ENCODE peak calls at places on chromosomes 12 and 14, in four cellular contexts. L is stomach, H is GM23338, O is keratinocyte. T is an unnamed sample.
A peak's percentile ranks its signal among the peaks of the same experiment; 100 is the strongest.

GRCh38 chr12:49200882-49201594 is 12.2 kb upstream of the TUBA1A start:
- DNase-seq in L (no peak), H (peak; percentile 72), O (no peak), T (no peak)

GRCh38 chr14:69695664-69696527 is 71.0 kb upstream of the SRSF5 start:
- DNase-seq in L (peak; percentile 52), H (no peak), O (no peak), T (no peak)

GRCh38 chr14:20002319-20002718 is 356 bp downstream of the OR4Q2 start:
- DNase-seq in L (no peak), H (no peak), O (no peak), T (no peak)

GRCh38 chr12:113757223-113758002 is 208.7 kb downstream of the RBM19 start:
- DNase-seq in L (no peak), H (peak; percentile 35), O (no peak), T (no peak)

GRCh38 chr14:68939893-68940613 is 39.0 kb downstream of the ACTN1 start:
- DNase-seq in L (peak; percentile 48), H (peak; percentile 44), O (no peak), T (no peak)

GRCh38 chr14:22262881-22263280 is 326.1 kb downstream of the DAD1 start:
- DNase-seq in L (no peak), H (no peak), O (no peak), T (no peak)

GRCh38 chr14:95256011-95256775 is 63.5 kb downstream of the CLMN start:
- DNase-seq in L (no peak), H (no peak), O (no peak), T (no peak)

GRCh38 chr12:52634266-52635056 is 16.1 kb upstream of the KRT73 start:
- DNase-seq in L (peak; percentile 73), H (no peak), O (no peak), T (no peak)

GRCh38 chr14:100674428-100674827 is 52.3 kb upstream of the DLK1 start:
- DNase-seq in L (no peak), H (no peak), O (no peak), T (no peak)

GRCh38 chr12:90010089-90010488 is 301.5 kb upstream of the ATP2B1 start:
- DNase-seq in L (no peak), H (peak; percentile 13), O (no peak), T (no peak)

GRCh38 chr12:1357171-1357570 is 237.2 kb downstream of the FBXL14 start:
- DNase-seq in L (no peak), H (no peak), O (no peak), T (no peak)

GRCh38 chr12:68263366-68263765 is 10.0 kb upstream of the IL22 start:
- DNase-seq in L (no peak), H (no peak), O (no peak), T (no peak)

GRCh38 chr14:105854600-105855245 is 328.3 kb downstream of the TMEM121 start:
- DNase-seq in L (no peak), H (no peak), O (no peak), T (no peak)

GRCh38 chr12:121786441-121786825 is 7.1 kb downstream of the RHOF start:
- DNase-seq in L (peak; percentile 85), H (no peak), O (peak; percentile 99), T (peak; percentile 84)

GRCh38 chr12:87529386-87529785 is 499.8 kb downstream of the C12orf50 start:
- DNase-seq in L (no peak), H (no peak), O (no peak), T (no peak)

GRCh38 chr14:34301107-34301734 is 160.8 kb downstream of the SPTSSA start:
- DNase-seq in L (no peak), H (peak; percentile 76), O (no peak), T (no peak)

GRCh38 chr14:99838555-99839193 is 45.5 kb downstream of the EML1 start:
- DNase-seq in L (no peak), H (peak; percentile 94), O (no peak), T (peak; percentile 82)

GRCh38 chr12:111368291-111368683 is 608 bp downstream of the PHETA1 start:
- DNase-seq in L (peak; percentile 43), H (no peak), O (no peak), T (peak; percentile 68)

GRCh38 chr12:7806863-7807487 is 17.8 kb downstream of the NANOG start:
- DNase-seq in L (peak; percentile 71), H (peak; percentile 90), O (peak; percentile 35), T (peak; percentile 74)

DNA sequence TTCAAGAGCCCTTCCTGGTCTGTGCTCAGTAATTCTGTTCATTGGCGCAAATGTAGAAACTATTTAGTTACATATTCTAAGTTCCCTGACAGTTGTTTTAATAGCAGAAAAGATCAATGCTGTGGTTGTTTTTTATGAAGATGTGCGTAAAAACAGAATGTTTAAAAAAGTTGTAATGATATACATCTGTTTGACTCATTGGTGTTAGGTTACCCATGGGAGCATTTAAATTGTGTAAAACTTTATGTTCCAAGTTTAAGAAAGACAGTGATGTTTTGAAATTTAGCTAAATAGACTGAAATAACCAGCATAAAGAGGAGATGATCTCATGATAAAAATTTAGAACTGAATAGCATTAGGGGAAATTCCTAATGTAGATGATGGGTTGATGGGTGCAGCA is 3.6 kb downstream of the PELI2 start:
- DNase-seq in L (no peak), H (no peak), O (no peak), T (no peak)
- H3K4me1 ChIP-seq in L (peaks cover 13% of the 10 kb centered on the region), H (peaks cover 40% of the 10 kb centered on the region), O (peaks cover 2% of the 10 kb centered on the region), T (peaks cover 38% of the 10 kb centered on the region)

DNA sequence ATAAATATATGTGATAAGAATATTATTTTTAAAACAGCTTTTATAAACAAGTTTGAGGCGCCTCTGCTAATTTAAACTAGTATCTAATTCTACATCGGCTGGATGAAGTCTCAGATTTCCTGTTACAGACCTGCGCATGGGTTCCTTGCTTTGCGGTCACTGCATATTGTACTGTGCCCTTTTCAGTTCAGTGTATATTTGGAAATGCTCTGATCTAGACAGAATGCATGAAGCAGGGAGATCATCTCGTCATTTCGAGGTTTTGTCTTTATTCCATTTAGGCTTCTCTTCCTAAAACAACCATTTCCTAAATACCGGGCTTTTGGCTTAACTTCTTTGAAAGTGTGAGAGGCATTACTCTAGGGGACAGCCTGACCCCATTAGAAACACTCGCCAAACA is 25.6 kb downstream of the CRACR2A start:
- DNase-seq in L (no peak), H (no peak), O (no peak), T (no peak)
- H3K4me3 ChIP-seq in L (no peak overlapping the region), H (no peak overlapping the region), O (no peak overlapping the region), T (no peak overlapping the region)

GRCh38 chr12:57176139-57176477 is 28.7 kb upstream of the LRP1-AS start:
- DNase-seq in L (no peak), H (no peak), O (no peak), T (no peak)
- H3K27ac ChIP-seq in L (no peak overlapping the region), H (peak overlapping the region; percentile 39), O (no peak overlapping the region), T (no peak overlapping the region)

GRCh38 chr12:41656454-41656853 is 468.3 kb downstream of the PDZRN4 start:
- DNase-seq in L (no peak), H (no peak), O (no peak), T (no peak)
- H3K4me1 ChIP-seq in L (no peaks in the 10 kb centered on the region), H (no peaks in the 10 kb centered on the region), O (no peaks in the 10 kb centered on the region), T (no peaks in the 10 kb centered on the region)

DNA sequence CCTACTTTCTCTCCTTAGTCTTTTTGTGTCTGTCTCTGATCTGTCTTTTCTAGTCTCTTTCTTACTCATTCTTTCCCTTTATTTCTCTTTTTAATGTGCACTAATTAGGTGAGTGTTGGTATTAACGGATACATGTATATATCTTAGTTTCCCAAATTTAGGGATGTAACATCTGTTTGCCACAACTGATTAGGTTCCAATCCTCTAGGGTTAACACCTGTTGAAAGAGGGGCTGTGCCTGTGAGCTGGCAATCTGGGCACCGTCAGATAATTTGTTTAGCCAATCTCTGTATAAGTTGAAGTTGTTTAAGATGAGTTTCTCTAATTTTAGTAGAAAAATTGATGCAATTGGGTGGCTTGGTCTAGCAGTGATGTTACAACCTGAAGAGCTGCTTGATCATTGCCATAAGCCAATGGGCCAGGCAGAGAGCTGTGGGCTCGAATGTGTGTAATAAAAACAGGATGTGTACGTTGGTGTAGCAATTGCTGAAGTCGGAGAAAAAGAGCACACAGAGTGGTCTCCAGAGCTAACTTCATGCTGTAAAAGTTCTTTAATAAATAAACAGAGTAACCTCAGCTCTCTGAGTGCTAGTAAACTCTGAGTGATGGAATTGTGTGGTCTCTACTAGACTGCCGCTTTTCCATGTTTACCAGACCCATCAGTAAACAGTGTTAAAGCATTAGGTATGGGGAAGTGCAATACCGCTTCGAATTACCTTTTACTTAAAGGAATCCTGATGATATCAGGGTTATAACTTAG is 18.3 kb upstream of the LYZ start:
- DNase-seq in L (no peak), H (no peak), O (no peak), T (no peak)
- H3K4me3 ChIP-seq in L (peak overlapping the region; percentile 50), H (no peak overlapping the region), O (no peak overlapping the region), T (peak overlapping the region; percentile 55)

T was measured in upper lobe of right lung.